ENCODE peak calls at places on chromosome 1, in six cellular contexts. O is HFF-Myc; R is thoracic aorta; K is CD4-positive, alpha-beta T cell; G is dorsolateral prefrontal cortex; T is neural progenitor cell. D is an unnamed sample.

GRCh38 chr1:176897350-176898236 is 266.9 kb downstream of the ASTN1 start:
- DNase-seq in K (no peak), G (peak), O (peak), R (no peak), T (peak), D (peak)

GRCh38 chr1:102434421-102434820 is 437.7 kb upstream of the OLFM3 start:
- DNase-seq in G (no peak), R (no peak), T (peak), K (no peak), O (no peak), D (no peak)

GRCh38 chr1:115980998-115981993 is 5.0 kb downstream of the SLC22A15 start:
- DNase-seq in T (peak), R (no peak), G (peak), K (no peak), O (no peak), D (no peak)

GRCh38 chr1:210236840-210237409 is 4.3 kb downstream of the SERTAD4 start:
- DNase-seq in G (no peak), K (no peak), R (no peak), T (peak), O (no peak), D (no peak)

GRCh38 chr1:205545001-205545919 is 40.8 kb downstream of the CDK18 start:
- DNase-seq in R (no peak), T (no peak), O (no peak), G (no peak), K (no peak), D (no peak)

GRCh38 chr1:215606564-215607168 is 39.6 kb downstream of the KCTD3 start:
- DNase-seq in K (no peak), R (no peak), G (no peak), T (no peak), O (no peak), D (no peak)

GRCh38 chr1:164668451-164668850 is 109.5 kb downstream of the PBX1 start:
- DNase-seq in R (no peak), T (no peak), G (no peak), O (no peak), K (no peak), D (no peak)

GRCh38 chr1:164787834-164788231 is 228.8 kb downstream of the PBX1 start:
- DNase-seq in T (no peak), K (no peak), O (no peak), G (no peak), R (no peak), D (no peak)

GRCh38 chr1:234531181-234532132 is 52.5 kb upstream of the TARBP1 start:
- DNase-seq in G (peak), K (no peak), T (peak), O (no peak), R (peak), D (no peak)

GRCh38 chr1:168687796-168688195 is 41.2 kb downstream of the DPT start:
- DNase-seq in K (no peak), R (no peak), G (no peak), T (peak), O (no peak), D (no peak)
- TF ChIP-seq CTCF in K (no peak), R (no peak), G (no peak), T (peak), O (no peak), D (no peak)

GRCh38 chr1:17551755-17552234 is 12.3 kb downstream of the ARHGEF10L start:
- DNase-seq in K (no peak), G (peak), R (peak), O (no peak), T (no peak), D (no peak)
- TF ChIP-seq CTCF in K (no peak), G (no peak), R (no peak), O (no peak), T (no peak), D (no peak)

DNA sequence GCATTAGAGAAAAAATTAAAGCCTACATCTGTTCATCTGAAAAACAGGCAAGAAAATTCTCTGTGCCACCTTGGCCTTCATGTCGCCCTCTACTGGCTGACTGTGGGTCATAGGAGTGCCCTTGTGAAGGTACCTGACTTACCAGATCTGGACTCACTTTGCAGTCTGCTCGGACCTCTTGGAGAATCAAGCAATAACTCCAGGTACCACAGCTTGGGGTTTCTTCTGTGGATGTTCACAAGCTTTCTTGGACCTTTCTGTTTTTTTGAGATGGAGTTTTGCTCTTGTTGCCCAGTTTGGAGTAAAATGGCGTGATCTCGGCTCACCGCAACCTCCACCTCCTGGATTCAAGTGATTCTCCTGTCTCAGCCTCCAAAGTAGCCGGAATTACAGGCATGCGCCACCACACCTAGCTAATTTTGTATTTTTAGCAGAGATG is 2.4 kb upstream of the PRAMEF18 start:
- DNase-seq in K (peak), R (no peak), G (no peak), O (no peak), T (no peak), D (no peak)
- TF ChIP-seq CTCF in K (peak), R (no peak), G (peak), O (no peak), T (no peak), D (peak)

GRCh38 chr1:51515312-51515960 is 3.6 kb downstream of the EPS15 start:
- DNase-seq in O (no peak), R (no peak), G (no peak), T (no peak), K (no peak), D (no peak)
- TF ChIP-seq CTCF in O (no peak), R (no peak), G (no peak), T (no peak), K (no peak), D (no peak)

GRCh38 chr1:93611656-93612055 is 70.0 kb downstream of the BCAR3 start:
- DNase-seq in O (no peak), K (no peak), G (no peak), T (no peak), R (no peak), D (no peak)

GRCh38 chr1:93609536-93609935 is 72.1 kb downstream of the BCAR3 start:
- DNase-seq in R (no peak), O (no peak), G (no peak), K (no peak), T (no peak), D (no peak)

GRCh38 chr1:93607814-93608187 is 73.8 kb downstream of the BCAR3 start:
- DNase-seq in R (no peak), G (no peak), O (no peak), K (no peak), T (no peak), D (no peak)

GRCh38 chr1:93605812-93606512 is 75.7 kb downstream of the BCAR3 start:
- DNase-seq in T (no peak), K (no peak), O (peak), R (no peak), G (no peak), D (no peak)

GRCh38 chr1:93608188-93609109 is 73.2 kb downstream of the BCAR3 start:
- DNase-seq in G (no peak), T (peak), K (no peak), R (no peak), O (peak), D (no peak)
- TF ChIP-seq CTCF in G (no peak), T (no peak), K (no peak), R (no peak), O (peak), D (no peak)

DNA sequence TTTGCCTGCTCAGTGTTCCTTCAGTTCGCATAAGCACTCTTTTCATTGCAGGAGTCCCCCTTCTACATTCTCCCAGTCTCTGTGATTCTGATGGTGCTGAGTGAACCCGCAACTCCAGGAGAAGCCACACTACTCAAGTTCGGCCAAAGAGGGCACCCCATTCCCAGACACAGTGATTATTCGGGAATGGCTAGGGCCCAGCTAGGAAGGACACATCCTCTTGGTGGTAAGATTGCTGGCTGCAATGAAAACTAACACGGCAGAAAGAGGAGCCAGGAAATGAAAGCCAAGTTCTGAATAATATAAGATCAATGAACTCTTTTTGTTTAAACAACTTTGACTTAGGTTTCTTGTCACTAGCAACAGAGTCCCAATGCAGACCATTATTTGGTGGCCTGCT is 14.9 kb downstream of the CREG1 start:
- DNase-seq in R (no peak), K (no peak), T (peak), O (no peak), G (no peak), D (no peak)
- TF ChIP-seq CTCF in R (no peak), K (no peak), T (peak), O (no peak), G (no peak), D (no peak)

DNA sequence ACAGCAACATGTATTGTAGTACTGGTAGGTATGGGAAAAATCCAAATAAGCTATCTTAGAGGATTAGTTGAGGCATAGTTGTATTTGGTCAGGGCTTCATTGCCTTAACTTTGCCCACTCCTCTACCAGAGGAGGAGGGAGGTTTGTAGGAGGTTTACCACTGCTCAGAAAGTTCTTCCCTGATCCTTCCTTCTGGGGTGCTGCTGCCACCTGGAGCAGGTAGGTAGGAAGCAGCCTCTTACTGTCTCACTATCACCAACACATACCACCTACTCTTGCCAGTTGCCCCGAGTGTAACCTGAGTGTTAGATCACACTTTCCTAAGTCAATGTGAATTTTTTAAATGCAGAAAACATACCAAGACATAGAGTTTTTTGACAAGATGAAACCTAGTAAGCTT is 24.1 kb upstream of the ZSWIM5 start:
- DNase-seq in K (peak), T (no peak), R (no peak), G (no peak), O (no peak), D (no peak)
- TF ChIP-seq CTCF in K (peak), T (peak), R (no peak), G (no peak), O (no peak), D (no peak)

GRCh38 chr1:119007672-119008482 is 19.7 kb upstream of the TBX15 start:
- DNase-seq in O (no peak), T (peak), R (no peak), K (no peak), G (no peak), D (no peak)
- TF ChIP-seq CTCF in O (no peak), T (no peak), R (no peak), K (no peak), G (no peak), D (no peak)

GRCh38 chr1:71593523-71593922 is 512.7 kb upstream of the ZRANB2 start:
- DNase-seq in O (no peak), K (no peak), T (peak), G (no peak), R (no peak), D (no peak)
- TF ChIP-seq CTCF in O (peak), K (no peak), T (peak), G (no peak), R (no peak), D (peak)

DNA sequence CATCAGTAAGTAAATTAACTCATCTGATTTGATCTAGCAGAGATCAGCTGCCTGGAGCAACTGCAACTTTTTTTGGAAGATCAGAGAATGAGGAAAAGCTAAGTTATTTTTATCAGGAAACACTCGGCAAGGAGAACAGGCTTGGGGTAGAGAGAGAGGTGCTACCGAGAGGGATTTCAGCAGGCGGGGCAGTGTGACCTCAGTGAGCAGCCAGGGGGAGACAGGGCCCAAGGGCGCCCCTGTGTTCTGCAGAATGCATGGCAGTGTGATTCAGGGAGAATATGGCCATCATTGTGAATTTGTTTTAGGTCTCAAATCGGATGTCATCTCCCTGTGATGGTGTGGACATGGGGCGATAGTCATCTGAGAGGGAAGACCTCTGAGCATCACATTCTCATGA is 484.1 kb upstream of the VAMP3 start:
- DNase-seq in R (no peak), O (no peak), T (no peak), G (no peak), K (no peak), D (no peak)
- TF ChIP-seq CTCF in R (no peak), O (no peak), T (peak), G (no peak), K (no peak), D (no peak)